ENCODE peak calls at places on chromosomes 4 and X, in nine cellular contexts. T, V, F, L, G, R, Y, I and H are unnamed samples.

GRCh38 chr4:14165253-14165942 is 537.9 kb upstream of the BOD1L1 start:
- DNase-seq in T (no peak), V (no peak), F (peak; percentile 29), L (peak; percentile 46), G (no peak), R (no peak), Y (no peak), I (no peak), H (no peak)

GRCh38 chrX:41025926-41026325 is 59.3 kb upstream of the USP9X start:
- DNase-seq in T (no peak), V (peak; percentile 22), F (no peak), L (no peak), G (no peak), R (no peak), Y (no peak), I (no peak), H (no peak)

GRCh38 chr4:150256841-150257273 is 178.6 kb downstream of the DCLK2 start:
- DNase-seq in T (no peak), V (no peak), F (no peak), L (no peak), G (no peak), R (no peak), Y (no peak), I (no peak), H (peak; percentile 61)

GRCh38 chrX:96424007-96424406 is 260.6 kb upstream of the DIAPH2 start:
- DNase-seq in T (no peak), V (no peak), F (no peak), L (no peak), G (no peak), R (no peak), Y (no peak), I (no peak), H (no peak)

GRCh38 chrX:56800801-56801200 is 71.8 kb downstream of the NBDY start:
- DNase-seq in T (no peak), V (no peak), F (no peak), L (peak; percentile 63), G (no peak), R (no peak), Y (no peak), I (no peak), H (no peak)

GRCh38 chr4:68326146-68326545 is 23.7 kb downstream of the YTHDC1 start:
- DNase-seq in T (no peak), V (no peak), F (no peak), L (no peak), G (no peak), R (no peak), Y (no peak), I (no peak), H (no peak)

GRCh38 chr4:176137626-176138025 is 57.8 kb downstream of the SPATA4 start:
- DNase-seq in T (no peak), V (no peak), F (no peak), L (no peak), G (no peak), R (no peak), Y (no peak), I (no peak), H (no peak)

GRCh38 chr4:80963051-80963450 is 67.5 kb upstream of the BMP3 start:
- DNase-seq in T (no peak), V (no peak), F (no peak), L (no peak), G (no peak), R (no peak), Y (no peak), I (no peak), H (no peak)

GRCh38 chrX:108264376-108264775 is 172.8 kb downstream of the ATG4A start:
- DNase-seq in T (no peak), V (no peak), F (no peak), L (no peak), G (no peak), R (no peak), Y (no peak), I (no peak), H (no peak)

GRCh38 chrX:47539860-47540259 is 21.1 kb upstream of the ARAF start:
- DNase-seq in T (no peak), V (no peak), F (no peak), L (no peak), G (no peak), R (no peak), Y (no peak), I (no peak), H (no peak)

GRCh38 chr4:90606781-90607180 is 479.6 kb downstream of the CCSER1 start:
- DNase-seq in T (no peak), V (no peak), F (no peak), L (no peak), G (no peak), R (no peak), Y (no peak), I (no peak), H (no peak)

GRCh38 chrX:100098660-100099375 is 311.3 kb downstream of the PCDH19 start:
- DNase-seq in T (no peak), V (no peak), F (no peak), L (no peak), G (no peak), R (no peak), Y (no peak), I (no peak), H (no peak)

GRCh38 chr4:81217794-81218193 is 2.8 kb upstream of the PRKG2 start:
- DNase-seq in T (no peak), V (no peak), F (no peak), L (no peak), G (no peak), R (no peak), Y (no peak), I (no peak), H (no peak)

GRCh38 chrX:63513825-63514574 is 162.9 kb upstream of the SPIN4 start:
- DNase-seq in T (no peak), V (no peak), F (no peak), L (no peak), G (no peak), R (no peak), Y (peak; percentile 12), I (no peak), H (no peak)

GRCh38 chr4:97185233-97185632 is 958.0 kb downstream of the STPG2 start:
- DNase-seq in T (no peak), V (no peak), F (no peak), L (no peak), G (no peak), R (no peak), Y (no peak), I (no peak), H (no peak)

GRCh38 chr4:162645381-162645780 is 481.6 kb upstream of the FSTL5 start:
- DNase-seq in T (no peak), V (no peak), F (no peak), L (no peak), G (no peak), R (no peak), Y (no peak), I (no peak), H (peak; percentile 19)

GRCh38 chr4:79050521-79050880 is 111.3 kb upstream of the PAQR3 start:
- DNase-seq in T (no peak), V (no peak), F (no peak), L (no peak), G (no peak), R (no peak), Y (no peak), I (no peak), H (no peak)

GRCh38 chrX:105618393-105619101 is 203.8 kb upstream of the NRK start:
- DNase-seq in T (no peak), V (no peak), F (no peak), L (no peak), G (no peak), R (no peak), Y (no peak), I (no peak), H (no peak)

GRCh38 chr4:26281876-26282275 is 38.9 kb upstream of the RBPJ start:
- DNase-seq in T (no peak), V (no peak), F (no peak), L (no peak), G (no peak), R (no peak), Y (no peak), I (no peak), H (no peak)

DNA sequence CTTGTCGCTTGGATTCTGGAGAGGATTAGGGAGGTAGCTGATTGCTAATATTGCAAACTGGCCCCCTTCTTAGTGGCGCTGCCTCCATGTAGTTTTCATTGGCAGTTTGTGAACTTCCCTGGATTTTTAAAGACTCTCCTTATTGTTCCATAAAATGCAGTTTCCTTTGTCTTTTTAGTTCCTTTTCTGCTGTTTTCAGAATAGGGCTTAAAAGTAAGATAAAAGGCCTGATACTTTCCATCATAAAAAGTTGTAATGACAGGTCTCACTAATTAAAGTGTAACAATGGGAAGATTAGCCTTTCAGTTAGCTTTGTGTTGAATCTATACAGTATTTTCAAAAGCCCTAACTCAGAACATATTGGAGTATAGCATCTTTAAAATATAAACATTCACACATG is 21.2 kb downstream of the ZIC3 start:
- DNase-seq in T (no peak), V (no peak), F (no peak), L (no peak), G (no peak), R (no peak), Y (no peak), I (no peak), H (no peak)
- H3K4me1 ChIP-seq in T (no peaks in the 10 kb centered on the region), V (no peaks in the 10 kb centered on the region), F (no peaks in the 10 kb centered on the region), L (no peaks in the 10 kb centered on the region), G (no peaks in the 10 kb centered on the region), R (no peaks in the 10 kb centered on the region), Y (no peaks in the 10 kb centered on the region), I (no peaks in the 10 kb centered on the region), H (no peaks in the 10 kb centered on the region)

GRCh38 chr4:170805352-170805751 is 715.6 kb upstream of the AADAT start:
- DNase-seq in T (no peak), V (no peak), F (no peak), L (no peak), G (no peak), R (no peak), Y (no peak), I (no peak), H (peak; percentile 34)
- TF ChIP-seq CTCF in T (no peak), V (no peak), F (no peak), L (no peak), G (no peak), R (no peak), Y (no peak), I (no peak), H (no peak)

DNA sequence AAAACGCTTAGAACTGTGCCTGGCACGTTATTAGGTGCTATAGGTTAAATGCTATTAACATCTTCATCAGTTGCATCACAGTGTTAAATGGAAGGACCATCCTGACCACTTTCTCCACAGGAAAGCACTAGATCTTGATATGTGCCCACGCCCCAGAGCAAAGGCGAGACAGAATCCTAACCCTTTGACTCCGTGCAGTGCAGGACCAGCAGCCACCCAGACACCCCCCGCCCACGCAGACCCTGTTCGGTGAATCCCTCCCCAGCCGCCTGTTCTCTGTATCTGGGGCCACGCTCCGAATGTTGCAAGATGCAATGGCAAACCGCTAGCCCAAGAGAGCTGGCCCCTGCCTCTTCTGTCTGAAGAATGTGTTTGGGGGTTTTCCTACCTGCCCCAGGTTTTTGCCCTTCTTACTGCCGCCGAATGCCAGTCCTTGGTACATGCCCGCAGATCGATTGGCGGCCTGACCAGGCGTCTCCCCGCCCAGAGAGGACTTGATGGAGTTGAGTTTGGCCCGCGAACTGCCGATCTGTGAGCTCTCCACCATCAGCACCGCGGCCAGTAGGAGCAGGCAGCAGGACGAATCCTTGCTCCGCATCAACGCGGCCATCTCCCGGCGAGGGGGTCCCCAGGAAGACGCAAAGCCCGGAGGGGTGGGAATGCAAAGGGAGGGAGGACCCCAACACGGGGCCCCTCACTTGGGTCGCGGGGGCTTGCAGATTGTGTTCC is 967 bp downstream of the DKK2 start:
- DNase-seq in T (peak; percentile 6), V (no peak), F (peak; percentile 21), L (no peak), G (peak; percentile 56), R (peak; percentile 21), Y (peak; percentile 13), I (peak; percentile 42), H (no peak)
- H3K27me3 ChIP-seq in T (no peaks in the 10 kb centered on the region), V (no peaks in the 10 kb centered on the region), F (peaks cover 29% of the 10 kb centered on the region), L (no peaks in the 10 kb centered on the region), G (peaks cover 22% of the 10 kb centered on the region), R (no peaks in the 10 kb centered on the region), Y (no peaks in the 10 kb centered on the region), I (peaks cover 91% of the 10 kb centered on the region), H (no peaks in the 10 kb centered on the region)

GRCh38 chr4:39947415-39947814 is 30.3 kb downstream of the PDS5A start:
- DNase-seq in T (no peak), V (no peak), F (no peak), L (no peak), G (no peak), R (no peak), Y (no peak), I (no peak), H (no peak)
- H3K4me1 ChIP-seq in T (no peaks in the 10 kb centered on the region), V (no peaks in the 10 kb centered on the region), F (peaks cover 41% of the 10 kb centered on the region), L (peaks cover 14% of the 10 kb centered on the region), G (no peaks in the 10 kb centered on the region), R (peaks cover 2% of the 10 kb centered on the region), Y (no peaks in the 10 kb centered on the region), I (no peaks in the 10 kb centered on the region), H (peaks cover 4% of the 10 kb centered on the region)